ENCODE peak calls at places on chromosomes 4 and X, in five cellular contexts. C is brain microvascular endothelial cell, Z is right atrium auricular region, I is AG10803, P is lung. D is an unnamed sample.
A peak's percentile ranks its signal among the peaks of the same experiment; 100 is the strongest.

GRCh38 chr4:174757736-174758135 is 71.3 kb downstream of the GLRA3 start:
- DNase-seq in C (no peak), Z (no peak), I (no peak), P (no peak), D (peak; percentile 3)

GRCh38 chr4:789571-790465 is 36.1 kb downstream of the CPLX1 start:
- DNase-seq in C (no peak), Z (no peak), I (no peak), P (no peak), D (no peak)

GRCh38 chrX:458631-459061 is 71.9 kb upstream of the PPP2R3B start:
- DNase-seq in C (no peak), Z (no peak), I (no peak), P (no peak), D (no peak)

GRCh38 chrX:9534686-9535085 is 69.8 kb downstream of the TBL1X start:
- DNase-seq in C (no peak), Z (no peak), I (peak; percentile 73), P (no peak), D (no peak)

GRCh38 chr4:7785017-7785416 is 154.6 kb downstream of the AFAP1 start:
- DNase-seq in C (peak; percentile 45), Z (no peak), I (peak; percentile 77), P (no peak), D (no peak)

GRCh38 chrX:2385224-2385623 is 115.6 kb downstream of the DHRSX start:
- DNase-seq in C (peak; percentile 91), Z (no peak), I (peak; percentile 83), P (no peak), D (peak; percentile 35)

GRCh38 chr4:15327311-15328298 is 100.2 kb upstream of the C1QTNF7 start:
- DNase-seq in C (peak; percentile 23), Z (no peak), I (peak; percentile 94), P (no peak), D (no peak)

GRCh38 chrX:49186125-49187027 is at the start of gene PRICKLE3:
- DNase-seq in C (peak; percentile 22), Z (peak; percentile 83), I (peak; percentile 52), P (peak; percentile 82), D (no peak)

GRCh38 chr4:129641179-129641578 is 545.2 kb downstream of the C4orf33 start:
- DNase-seq in C (peak; percentile 68), Z (peak; percentile 66), I (peak; percentile 40), P (peak; percentile 50), D (no peak)

GRCh38 chr4:127055349-127055748 is 577.4 kb upstream of the INTU start:
- DNase-seq in C (no peak), Z (no peak), I (peak; percentile 30), P (no peak), D (peak; percentile 57)

GRCh38 chr4:10226756-10227155 is 110.2 kb upstream of the WDR1 start:
- DNase-seq in C (no peak), Z (no peak), I (peak; percentile 86), P (no peak), D (no peak)

GRCh38 chrX:41857670-41858069 is 65.7 kb downstream of the CASK start:
- DNase-seq in C (no peak), Z (no peak), I (no peak), P (no peak), D (no peak)

GRCh38 chr4:15469402-15470148 is at the start of gene CC2D2A:
- DNase-seq in C (peak; percentile 60), Z (no peak), I (peak; percentile 49), P (no peak), D (no peak)

DNA sequence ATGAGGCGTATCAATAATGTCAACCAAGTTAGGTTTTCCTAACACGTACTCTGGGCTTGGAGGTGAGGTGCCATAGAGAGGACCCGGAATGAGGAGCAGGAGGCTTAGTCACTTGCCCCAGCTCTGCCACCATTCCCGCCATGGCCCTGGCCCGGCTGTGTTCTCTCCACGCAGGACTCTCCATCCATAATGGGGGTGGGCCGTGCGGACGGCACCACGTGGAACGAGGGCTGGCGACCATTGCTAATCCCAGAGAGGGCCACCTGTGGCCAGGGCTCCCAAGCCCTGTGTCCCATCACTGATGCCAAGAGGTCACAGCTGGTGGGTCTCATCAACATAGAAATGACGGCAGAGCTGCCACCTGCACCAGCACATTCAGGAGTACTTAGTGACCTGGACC is 76.4 kb downstream of the JAKMIP1 start:
- DNase-seq in C (no peak), Z (no peak), I (no peak), P (no peak), D (no peak)
- H3K4me3 ChIP-seq in C (no peak overlapping the region), Z (no peak overlapping the region), I (no peak overlapping the region), P (no peak overlapping the region), D (no peak overlapping the region)

GRCh38 chrX:103017542-103017941 is 46.4 kb downstream of the BEX1 start:
- DNase-seq in C (no peak), Z (no peak), I (no peak), P (no peak), D (no peak)
- TF ChIP-seq CTCF in C (peak; percentile 34), Z (no peak), I (peak; percentile 18), P (no peak), D (no peak)

DNA sequence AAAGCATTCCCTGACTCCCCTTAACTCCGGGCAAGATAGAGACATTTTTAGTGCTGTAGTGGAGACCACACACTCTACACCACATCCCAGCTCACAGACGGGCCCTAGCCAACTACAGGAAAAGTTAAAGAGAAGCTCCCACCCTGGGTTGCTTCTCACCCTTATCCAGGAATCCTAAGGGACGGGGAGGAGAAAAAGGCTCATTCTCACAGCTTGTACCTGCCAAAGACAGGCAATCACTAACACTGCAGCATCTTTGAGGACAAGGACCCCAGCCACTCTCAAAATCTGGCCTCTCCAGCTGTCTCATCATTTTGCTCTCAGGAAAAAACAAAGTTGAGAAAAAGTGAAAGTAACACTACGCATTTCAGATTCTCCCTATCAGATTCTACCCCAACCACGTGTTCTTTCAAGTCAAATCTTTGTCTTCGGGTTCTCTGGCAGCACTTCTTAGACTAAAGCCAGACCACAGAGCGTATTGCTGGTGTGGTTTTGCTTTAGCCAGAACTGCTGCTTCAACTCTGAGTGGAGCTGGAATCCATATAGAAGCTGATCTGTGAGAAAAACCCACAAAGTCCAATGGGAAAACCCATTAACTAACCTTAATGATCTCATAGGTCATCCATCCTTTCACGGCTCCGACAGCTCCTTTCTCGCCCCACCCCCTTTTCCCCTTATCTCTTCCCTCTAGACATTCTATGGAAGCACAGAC is 605.9 kb upstream of the DIPK2B start:
- DNase-seq in C (peak; percentile 84), Z (no peak), I (peak; percentile 92), P (no peak), D (no peak)
- H3K4me3 ChIP-seq in C (peak overlapping the region; percentile 46), Z (peak overlapping the region; percentile 8), I (peak overlapping the region; percentile 46), P (no peak overlapping the region), D (peak overlapping the region; percentile 28)

DNA sequence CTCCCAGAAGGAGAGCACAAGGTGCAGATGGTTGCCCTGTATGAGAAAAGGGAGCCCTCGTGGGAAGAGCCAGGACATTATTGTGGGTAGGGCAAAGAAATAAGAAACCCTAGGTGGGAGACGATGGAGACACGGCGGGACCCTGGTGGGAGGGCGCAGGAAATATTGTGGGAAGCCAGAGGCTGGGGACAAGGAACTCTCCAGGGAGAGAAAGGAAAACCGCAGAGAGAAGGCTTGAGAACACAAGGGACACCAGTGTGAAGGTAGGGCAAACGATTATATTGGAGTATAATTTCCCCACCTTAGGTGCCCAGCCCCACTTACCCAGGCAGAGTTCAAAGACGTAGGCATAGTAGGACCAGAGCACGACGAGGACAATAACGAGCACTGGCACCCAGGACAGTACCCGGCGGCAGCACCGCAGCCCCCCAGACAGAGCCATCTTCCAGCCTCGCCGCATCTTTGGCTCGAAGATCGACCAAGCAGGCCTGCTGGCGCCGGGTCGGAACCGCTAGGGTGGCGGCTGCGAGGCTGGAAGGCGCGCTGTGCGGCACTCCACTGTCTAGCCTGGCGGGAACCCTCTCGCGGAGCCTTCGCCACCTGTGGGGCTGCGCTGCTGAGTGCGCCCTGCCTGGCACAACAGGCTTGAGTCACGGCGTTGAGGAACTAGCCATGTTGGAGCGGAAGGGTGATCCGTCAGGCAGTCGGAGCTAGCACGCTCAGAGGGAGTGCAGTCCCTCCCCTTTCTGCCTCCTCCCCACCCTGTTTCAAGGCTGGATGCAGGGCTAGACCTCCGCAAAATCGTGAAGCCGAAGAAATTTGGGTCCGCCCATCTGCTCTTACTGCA is at the start of gene ZDHHC15:
- DNase-seq in C (peak; percentile 0), Z (peak; percentile 59), I (peak; percentile 4), P (peak; percentile 65), D (peak; percentile 20)
- TF ChIP-seq CTCF in C (no peak), Z (no peak), I (no peak), P (no peak), D (no peak)

GRCh38 chr4:38454284-38454683 is 209.7 kb upstream of the KLF3 start:
- DNase-seq in C (no peak), Z (no peak), I (no peak), P (no peak), D (no peak)
- H3K4me3 ChIP-seq in C (no peak overlapping the region), Z (no peak overlapping the region), I (no peak overlapping the region), P (no peak overlapping the region), D (no peak overlapping the region)

GRCh38 chr4:54428940-54429339 is 199.8 kb downstream of the PDGFRA start:
- DNase-seq in C (no peak), Z (no peak), I (no peak), P (no peak), D (no peak)

GRCh38 chr4:54427826-54428225 is 198.7 kb downstream of the PDGFRA start:
- DNase-seq in C (no peak), Z (no peak), I (no peak), P (no peak), D (no peak)

DNA sequence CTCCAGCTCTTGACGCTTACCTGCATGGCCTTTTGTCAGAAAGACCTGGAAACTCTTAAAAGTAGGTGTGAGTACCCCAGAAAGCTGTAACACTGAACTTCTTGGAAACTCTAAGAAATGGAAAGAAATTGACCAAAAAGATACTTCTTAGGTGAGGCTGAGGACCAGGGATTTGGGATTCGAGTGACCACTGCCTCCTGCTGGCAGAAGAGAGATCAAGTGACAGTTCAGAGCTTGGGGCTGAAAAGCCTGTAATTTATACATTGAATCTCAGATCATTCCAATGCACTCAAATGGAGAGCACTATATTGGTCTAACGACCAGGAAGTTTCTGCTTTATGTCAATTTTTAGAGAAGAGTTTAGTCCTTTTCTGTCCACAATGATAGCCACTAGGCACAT is 204.6 kb downstream of the PDGFRA start:
- DNase-seq in C (peak; percentile 24), Z (no peak), I (peak; percentile 8), P (no peak), D (no peak)
- TF ChIP-seq CTCF in C (peak; percentile 77), Z (no peak), I (peak; percentile 35), P (no peak), D (peak; percentile 59)

DNA sequence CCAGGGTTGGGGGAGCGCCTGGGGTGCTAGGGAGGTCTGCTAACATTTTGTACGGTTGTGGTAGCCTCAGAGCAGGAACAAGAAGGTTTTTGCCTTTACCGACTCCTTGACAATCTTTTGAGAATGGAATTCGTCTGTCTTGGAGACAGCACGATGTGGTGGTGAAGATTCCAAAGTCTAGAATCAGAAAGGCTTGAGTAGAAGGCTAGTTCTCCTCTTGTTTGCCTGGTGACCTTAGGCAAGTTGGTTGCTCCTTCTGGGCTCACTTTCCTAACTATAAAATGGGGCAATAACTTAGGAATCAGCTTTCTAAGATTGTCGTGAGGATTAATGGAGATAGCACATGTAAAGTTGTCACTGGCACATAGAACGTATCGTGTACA is 741 bp downstream of the FAM47E start:
- DNase-seq in C (no peak), Z (no peak), I (no peak), P (no peak), D (no peak)
- H3K4me3 ChIP-seq in C (no peak overlapping the region), Z (peak overlapping the region; percentile 57), I (no peak overlapping the region), P (no peak overlapping the region), D (peak overlapping the region; percentile 65)